ENCODE peak calls at places on chromosomes 5 and 9, in seven cellular contexts. K is D341Med; R is amygdala; L is activated CD4-positive, alpha-beta T cell treated with anti-CD3 and anti-CD28 coated beads for 48 hours; Y is Right ventricle myocardium superior; B is COR-L47; C is CD4-positive, alpha-beta T cell. F is an unnamed sample.
A peak's percentile ranks its signal among the peaks of the same experiment; 100 is the strongest.

GRCh38 chr9:77678136-77678535 is 30.0 kb upstream of the GNA14 start:
- DNase-seq in K (no peak), R (no peak), L (no peak), Y (no peak), B (no peak), C (no peak), F (no peak)

GRCh38 chr5:102715405-102715804 is 39.7 kb upstream of the PAM start:
- DNase-seq in K (no peak), R (no peak), L (no peak), Y (no peak), B (no peak), C (no peak), F (no peak)

GRCh38 chr5:112004867-112005532 is 248.0 kb upstream of the NREP start:
- DNase-seq in K (no peak), R (no peak), L (no peak), Y (no peak), B (no peak), C (no peak), F (no peak)

GRCh38 chr9:512555-513272 is 298.0 kb downstream of the DOCK8 start:
- DNase-seq in K (no peak), R (no peak), L (no peak), Y (no peak), B (no peak), C (no peak), F (no peak)

GRCh38 chr5:78903936-78904335 is 81.2 kb downstream of the ARSB start:
- DNase-seq in K (no peak), R (no peak), L (no peak), Y (no peak), B (no peak), C (no peak), F (no peak)

GRCh38 chr5:136222575-136223235 is 29.7 kb upstream of the SMIM32 start:
- DNase-seq in K (no peak), R (no peak), L (no peak), Y (no peak), B (no peak), C (no peak), F (no peak)

GRCh38 chr5:168712280-168712924 is 133.2 kb upstream of the PANK3 start:
- DNase-seq in K (no peak), R (no peak), L (no peak), Y (no peak), B (no peak), C (no peak), F (no peak)

GRCh38 chr5:26329562-26330189 is 708.7 kb downstream of the CDH9 start:
- DNase-seq in K (peak; percentile 29), R (no peak), L (no peak), Y (no peak), B (peak; percentile 4), C (no peak), F (no peak)

GRCh38 chr5:6781711-6782110 is 68.5 kb downstream of the TENT4A start:
- DNase-seq in K (no peak), R (no peak), L (no peak), Y (no peak), B (no peak), C (no peak), F (no peak)

GRCh38 chr5:84383816-84384603 is 670 bp downstream of the EDIL3 start:
- DNase-seq in K (peak; percentile 62), R (peak; percentile 71), L (peak; percentile 2), Y (peak; percentile 39), B (peak; percentile 28), C (no peak), F (no peak)

GRCh38 chr5:53482717-53483638 is 2.5 kb downstream of the FST start:
- DNase-seq in K (no peak), R (no peak), L (peak; percentile 33), Y (peak; percentile 67), B (no peak), C (no peak), F (no peak)

GRCh38 chr9:91100878-91101450 is 260.8 kb downstream of the AUH start:
- DNase-seq in K (no peak), R (no peak), L (peak; percentile 26), Y (peak; percentile 62), B (no peak), C (no peak), F (no peak)

F was measured in esophagus squamous epithelium.